ENCODE peak calls at places on chromosomes 4 and X, in four cellular contexts. G, H, A and X are unnamed samples.

GRCh38 chr4:38060829-38061431 is 100.7 kb downstream of the PTTG2 start:
- DNase-seq in G (no peak), H (no peak), A (no peak), X (no peak)

GRCh38 chr4:107913283-107913899 is 18.0 kb upstream of the CYP2U1 start:
- DNase-seq in G (no peak), H (peak; percentile 49), A (no peak), X (peak; percentile 62)

GRCh38 chr4:145731026-145731425 is 51.1 kb downstream of the C4orf51 start:
- DNase-seq in G (no peak), H (no peak), A (no peak), X (no peak)

GRCh38 chr4:57137261-57137660 is 27.1 kb upstream of the IGFBP7 start:
- DNase-seq in A (no peak), G (no peak), H (no peak), X (no peak)

GRCh38 chr4:154566639-154567204 is 3.9 kb downstream of the FGB start:
- DNase-seq in G (no peak), A (no peak), H (no peak), X (no peak)

GRCh38 chr4:174578366-174578765 is 56.1 kb upstream of the HPGD start:
- DNase-seq in H (no peak), A (no peak), G (no peak), X (no peak)

GRCh38 chr4:87241341-87241740 is 20.9 kb upstream of the KLHL8 start:
- DNase-seq in H (no peak), A (no peak), G (no peak), X (no peak)

GRCh38 chr4:142440093-142440492 is 406.0 kb downstream of the INPP4B start:
- DNase-seq in H (no peak), A (no peak), G (no peak), X (no peak)

GRCh38 chr4:102344520-102344954 is 745 bp downstream of the SLC39A8 start:
- DNase-seq in G (no peak), H (peak; percentile 66), A (peak; percentile 51), X (peak; percentile 72)

GRCh38 chr4:84938316-84938715 is 28.2 kb downstream of the WDFY3 start:
- DNase-seq in G (no peak), H (no peak), A (no peak), X (no peak)
- TF ChIP-seq POLR2AphosphoS5 in G (no peak), H (no peak), A (no peak), X (no peak)

DNA sequence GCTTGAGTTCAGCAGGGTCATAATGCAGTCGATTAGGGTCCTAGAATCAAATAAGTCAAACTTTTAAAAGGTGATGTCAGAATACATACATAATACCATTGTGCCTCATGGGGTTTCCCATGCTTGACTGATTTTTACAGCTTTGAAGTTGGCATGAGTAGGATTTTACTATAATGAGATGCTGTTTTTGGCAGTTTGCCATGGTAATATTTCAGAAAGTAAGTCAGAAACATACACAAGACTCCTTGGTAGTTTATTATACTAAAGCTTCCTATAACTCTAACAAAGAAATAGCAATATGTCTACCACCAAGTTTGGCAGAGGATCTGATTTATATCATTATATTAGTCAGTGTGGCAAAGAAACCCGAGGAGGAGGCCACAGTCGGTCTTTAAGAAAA is 45.2 kb downstream of the PHKA2 start:
- DNase-seq in A (no peak), H (no peak), G (no peak), X (no peak)
- TF ChIP-seq SPI1 in A (no peak), H (no peak), G (no peak), X (no peak)

GRCh38 chr4:166737430-166737829 is 496.9 kb downstream of the SPOCK3 start:
- DNase-seq in G (no peak), H (no peak), A (no peak), X (no peak)
- TF ChIP-seq POLR2AphosphoS5 in G (no peak), H (no peak), A (no peak), X (no peak)

GRCh38 chr4:126777649-126778048 is 855.1 kb upstream of the INTU start:
- DNase-seq in H (no peak), G (no peak), A (no peak), X (no peak)

GRCh38 chr4:126775485-126776106 is 857.2 kb upstream of the INTU start:
- DNase-seq in A (no peak), H (no peak), G (no peak), X (no peak)

GRCh38 chr4:126768338-126768737 is 864.4 kb upstream of the INTU start:
- DNase-seq in G (no peak), H (no peak), A (no peak), X (no peak)

GRCh38 chr4:126776361-126776760 is 856.4 kb upstream of the INTU start:
- DNase-seq in H (no peak), G (no peak), A (no peak), X (no peak)

GRCh38 chr4:126772662-126773061 is 860.1 kb upstream of the INTU start:
- DNase-seq in A (no peak), H (no peak), G (no peak), X (no peak)
- TF ChIP-seq SPI1 in A (no peak), H (no peak), G (no peak), X (no peak)

GRCh38 chrX:2710041-2710471 is 19.0 kb downstream of the CD99 start:
- DNase-seq in A (no peak), H (no peak), G (no peak), X (peak; percentile 21)
- TF ChIP-seq POLR2AphosphoS5 in A (no peak), H (no peak), G (no peak), X (no peak)

DNA sequence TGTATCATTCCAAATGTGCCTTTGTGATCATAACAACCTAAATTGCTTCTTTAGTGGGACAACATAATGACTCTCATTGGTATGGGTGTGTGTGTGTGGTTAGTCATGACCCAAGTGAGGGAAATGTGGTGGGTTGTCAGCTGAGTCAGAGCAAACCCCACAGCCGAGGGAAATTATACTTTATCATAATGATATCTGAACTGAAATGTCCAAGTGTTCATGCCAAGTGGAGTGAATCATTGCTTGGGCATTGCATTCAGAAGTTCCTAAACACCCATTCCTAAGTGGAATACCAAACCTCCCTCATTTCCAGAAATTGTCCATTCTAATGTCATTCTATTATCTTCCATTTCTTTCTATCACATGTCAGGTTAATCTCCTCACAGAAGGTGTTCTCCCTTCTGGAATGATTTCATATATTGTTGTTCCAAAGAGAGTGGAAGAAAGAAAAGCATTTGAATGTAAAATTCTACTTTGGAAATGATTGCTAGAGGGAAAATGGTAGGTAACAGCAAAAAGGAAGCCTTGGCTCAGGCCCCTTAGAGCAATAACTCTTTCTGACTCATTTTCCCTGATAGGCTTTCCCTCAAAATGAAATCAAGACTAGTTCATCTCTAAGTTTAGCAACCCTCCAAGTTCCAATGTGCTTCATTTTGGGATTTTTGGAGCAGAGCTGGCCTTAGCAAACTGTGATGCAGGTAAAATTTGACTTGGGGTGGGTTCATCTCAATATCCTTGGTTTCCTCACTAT is 230.7 kb upstream of the KCNIP4 start:
- DNase-seq in H (no peak), A (no peak), G (no peak), X (no peak)
- TF ChIP-seq SPI1 in H (no peak), A (no peak), G (no peak), X (no peak)

DNA sequence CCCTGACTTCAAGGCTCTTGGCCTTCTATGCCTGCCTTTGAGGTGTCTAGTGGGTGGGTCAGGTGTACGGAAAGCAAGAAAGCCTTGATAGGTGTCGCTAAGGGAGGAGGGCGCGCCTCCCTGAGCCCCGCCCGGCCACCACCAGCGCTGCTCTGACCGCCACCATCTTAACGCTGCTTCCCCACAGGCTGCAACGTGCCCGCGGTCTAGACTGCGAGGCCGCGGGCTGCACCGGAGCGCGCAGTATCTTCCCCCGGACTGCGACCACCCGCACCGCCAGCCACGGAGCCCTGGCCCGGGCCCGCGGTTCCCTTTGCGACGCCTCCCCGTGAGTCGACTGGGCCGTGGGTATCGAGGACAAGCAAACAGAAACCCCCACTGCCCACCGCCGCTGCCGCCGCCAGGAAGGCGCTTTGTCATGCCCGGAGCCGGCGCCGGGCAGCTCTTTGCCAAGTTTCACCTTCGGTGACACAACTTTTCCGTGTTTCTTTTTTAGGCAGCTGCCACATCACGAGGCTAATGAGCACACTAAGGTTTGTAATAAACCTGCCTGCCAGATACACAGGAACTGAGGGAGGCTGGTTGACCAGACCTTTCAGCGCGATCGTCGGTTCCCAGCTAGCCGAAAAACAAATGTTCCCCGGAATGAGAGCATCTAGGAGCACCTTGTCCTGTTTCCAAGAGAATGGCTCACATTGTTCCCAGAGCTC is 335.8 kb upstream of the F9 start:
- DNase-seq in G (no peak), H (peak; percentile 47), A (no peak), X (no peak)
- TF ChIP-seq POLR2AphosphoS5 in G (no peak), H (no peak), A (no peak), X (no peak)

GRCh38 chrX:140766024-140766611 is 56.6 kb downstream of the LINC00632 start:
- DNase-seq in A (no peak), H (peak; percentile 28), G (no peak), X (no peak)
- TF ChIP-seq SPI1 in A (no peak), H (no peak), G (no peak), X (no peak)

GRCh38 chr4:170423137-170423536 is 333.4 kb upstream of the AADAT start:
- DNase-seq in A (no peak), H (no peak), G (no peak), X (no peak)
- TF ChIP-seq POLR2AphosphoS5 in A (no peak), H (no peak), G (no peak), X (no peak)

GRCh38 chr4:629636-629915 is 4.2 kb downstream of the PDE6B start:
- DNase-seq in G (no peak), A (no peak), H (no peak), X (no peak)

GRCh38 chr4:627751-628150 is 2.4 kb downstream of the PDE6B start:
- DNase-seq in A (no peak), H (no peak), G (no peak), X (no peak)

GRCh38 chr4:629916-630641 is 4.7 kb downstream of the PDE6B start:
- DNase-seq in H (no peak), G (no peak), A (no peak), X (no peak)

GRCh38 chr4:628346-628745 is 3.0 kb downstream of the PDE6B start:
- DNase-seq in A (no peak), G (no peak), H (no peak), X (no peak)

GRCh38 chr4:628821-629635 is 3.7 kb downstream of the PDE6B start:
- DNase-seq in H (no peak), G (no peak), A (no peak), X (no peak)
- TF ChIP-seq SPI1 in H (no peak), G (no peak), A (no peak), X (no peak)